ENCODE peak calls at places on chromosome 18, in five cellular contexts. One of them, this sample, is unnamed.

GRCh38 chr18:48931680-48932461 is 18.9 kb downstream of the SMAD7 start:
- DNase-seq in GM12878: peak
- DNase-seq in A549: no peak
- DNase-seq in HCT116: no peak
- DNase-seq in SK-N-SH: no peak
- DNase-seq in this sample: no peak

GRCh38 chr18:72692086-72692485 is 147.9 kb upstream of the CBLN2 start:
- DNase-seq in GM12878: no peak
- DNase-seq in A549: no peak
- DNase-seq in HCT116: no peak
- DNase-seq in SK-N-SH: peak
- DNase-seq in this sample: peak

GRCh38 chr18:69906765-69907164 is 40.9 kb downstream of the CD226 start:
- DNase-seq in GM12878: no peak
- DNase-seq in A549: no peak
- DNase-seq in HCT116: no peak
- DNase-seq in SK-N-SH: no peak
- DNase-seq in this sample: no peak

GRCh38 chr18:32530947-32531651 is 60.4 kb upstream of the GAREM1 start:
- DNase-seq in GM12878: no peak
- DNase-seq in A549: no peak
- DNase-seq in HCT116: no peak
- DNase-seq in SK-N-SH: no peak
- DNase-seq in this sample: no peak

GRCh38 chr18:45978084-45978483 is 11.0 kb upstream of the EPG5 start:
- DNase-seq in GM12878: no peak
- DNase-seq in A549: no peak
- DNase-seq in HCT116: no peak
- DNase-seq in SK-N-SH: no peak
- DNase-seq in this sample: peak

GRCh38 chr18:4319738-4320677 is 135.1 kb downstream of the DLGAP1 start:
- DNase-seq in GM12878: peak
- DNase-seq in A549: no peak
- DNase-seq in HCT116: no peak
- DNase-seq in SK-N-SH: no peak
- DNase-seq in this sample: no peak

GRCh38 chr18:57898506-57899124 is 95.5 kb upstream of the ATP8B1 start:
- DNase-seq in GM12878: no peak
- DNase-seq in A549: no peak
- DNase-seq in HCT116: no peak
- DNase-seq in SK-N-SH: no peak
- DNase-seq in this sample: no peak

GRCh38 chr18:22703883-22704626 is 229.1 kb upstream of the RBBP8 start:
- DNase-seq in GM12878: no peak
- DNase-seq in A549: peak
- DNase-seq in HCT116: peak
- DNase-seq in SK-N-SH: peak
- DNase-seq in this sample: peak

GRCh38 chr18:36279001-36279400 is 18.5 kb upstream of the FHOD3 start:
- DNase-seq in GM12878: no peak
- DNase-seq in A549: no peak
- DNase-seq in HCT116: no peak
- DNase-seq in SK-N-SH: no peak
- DNase-seq in this sample: no peak

GRCh38 chr18:30163573-30163972 is 879.0 kb downstream of the DSC3 start:
- DNase-seq in GM12878: no peak
- DNase-seq in A549: no peak
- DNase-seq in HCT116: no peak
- DNase-seq in SK-N-SH: no peak
- DNase-seq in this sample: no peak
- TF ChIP-seq REST in GM12878: no peak
- TF ChIP-seq REST in A549: no peak
- TF ChIP-seq REST in HCT116: no peak
- TF ChIP-seq REST in SK-N-SH: no peak
- TF ChIP-seq REST in this sample: no peak

GRCh38 chr18:7369006-7369405 is 138.1 kb downstream of the LRRC30 start:
- DNase-seq in GM12878: no peak
- DNase-seq in A549: no peak
- DNase-seq in HCT116: no peak
- DNase-seq in SK-N-SH: no peak
- DNase-seq in this sample: peak
- TF ChIP-seq REST in GM12878: no peak
- TF ChIP-seq REST in A549: no peak
- TF ChIP-seq REST in HCT116: no peak
- TF ChIP-seq REST in SK-N-SH: no peak
- TF ChIP-seq REST in this sample: no peak

DNA sequence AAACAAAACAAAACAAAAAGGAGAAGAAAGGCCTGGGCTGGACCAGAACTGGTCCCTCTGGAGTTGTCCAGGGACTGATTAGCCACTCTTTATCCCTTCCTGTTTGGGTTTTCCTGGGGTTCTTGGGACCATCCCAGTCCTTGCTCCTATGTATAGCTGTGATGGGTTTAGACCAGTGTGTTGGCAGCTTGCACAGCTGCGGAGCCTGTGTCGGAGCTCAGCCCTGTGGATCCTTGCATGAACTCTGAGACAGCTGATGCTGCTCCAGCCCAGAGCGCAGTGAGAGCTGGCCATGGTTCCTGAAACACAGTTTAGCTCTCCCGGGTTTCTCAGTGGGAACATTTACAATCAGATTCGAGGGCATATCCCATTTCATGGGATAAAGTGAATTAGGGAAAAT is 16.9 kb downstream of the IMPA2 start:
- DNase-seq in GM12878: no peak
- DNase-seq in A549: no peak
- DNase-seq in HCT116: no peak
- DNase-seq in SK-N-SH: no peak
- DNase-seq in this sample: no peak
- TF ChIP-seq REST in GM12878: no peak
- TF ChIP-seq REST in A549: no peak
- TF ChIP-seq REST in HCT116: no peak
- TF ChIP-seq REST in SK-N-SH: no peak
- TF ChIP-seq REST in this sample: no peak

GRCh38 chr18:51107082-51107481 is 77.1 kb downstream of the SMAD4 start:
- DNase-seq in GM12878: no peak
- DNase-seq in A549: no peak
- DNase-seq in HCT116: no peak
- DNase-seq in SK-N-SH: no peak
- DNase-seq in this sample: no peak

GRCh38 chr18:51108330-51108729 is 78.3 kb downstream of the SMAD4 start:
- DNase-seq in GM12878: no peak
- DNase-seq in A549: no peak
- DNase-seq in HCT116: no peak
- DNase-seq in SK-N-SH: no peak
- DNase-seq in this sample: no peak

GRCh38 chr18:51110073-51110797 is 80.2 kb downstream of the SMAD4 start:
- DNase-seq in GM12878: no peak
- DNase-seq in A549: peak
- DNase-seq in HCT116: no peak
- DNase-seq in SK-N-SH: peak
- DNase-seq in this sample: peak

GRCh38 chr18:51107594-51108305 is 77.7 kb downstream of the SMAD4 start:
- DNase-seq in GM12878: no peak
- DNase-seq in A549: peak
- DNase-seq in HCT116: no peak
- DNase-seq in SK-N-SH: no peak
- DNase-seq in this sample: no peak
- TF ChIP-seq REST in GM12878: no peak
- TF ChIP-seq REST in A549: no peak
- TF ChIP-seq REST in HCT116: no peak
- TF ChIP-seq REST in SK-N-SH: no peak
- TF ChIP-seq REST in this sample: no peak

GRCh38 chr18:55343396-55344073 is 244.5 kb downstream of the TCF4 start:
- DNase-seq in GM12878: no peak
- DNase-seq in A549: no peak
- DNase-seq in HCT116: no peak
- DNase-seq in SK-N-SH: no peak
- DNase-seq in this sample: peak
- TF ChIP-seq REST in GM12878: no peak
- TF ChIP-seq REST in A549: no peak
- TF ChIP-seq REST in HCT116: no peak
- TF ChIP-seq REST in SK-N-SH: no peak
- TF ChIP-seq REST in this sample: no peak

GRCh38 chr18:477565-477964 is 22.9 kb downstream of the COLEC12 start:
- DNase-seq in GM12878: no peak
- DNase-seq in A549: peak
- DNase-seq in HCT116: peak
- DNase-seq in SK-N-SH: no peak
- DNase-seq in this sample: peak
- TF ChIP-seq REST in GM12878: no peak
- TF ChIP-seq REST in A549: no peak
- TF ChIP-seq REST in HCT116: no peak
- TF ChIP-seq REST in SK-N-SH: no peak
- TF ChIP-seq REST in this sample: no peak

DNA sequence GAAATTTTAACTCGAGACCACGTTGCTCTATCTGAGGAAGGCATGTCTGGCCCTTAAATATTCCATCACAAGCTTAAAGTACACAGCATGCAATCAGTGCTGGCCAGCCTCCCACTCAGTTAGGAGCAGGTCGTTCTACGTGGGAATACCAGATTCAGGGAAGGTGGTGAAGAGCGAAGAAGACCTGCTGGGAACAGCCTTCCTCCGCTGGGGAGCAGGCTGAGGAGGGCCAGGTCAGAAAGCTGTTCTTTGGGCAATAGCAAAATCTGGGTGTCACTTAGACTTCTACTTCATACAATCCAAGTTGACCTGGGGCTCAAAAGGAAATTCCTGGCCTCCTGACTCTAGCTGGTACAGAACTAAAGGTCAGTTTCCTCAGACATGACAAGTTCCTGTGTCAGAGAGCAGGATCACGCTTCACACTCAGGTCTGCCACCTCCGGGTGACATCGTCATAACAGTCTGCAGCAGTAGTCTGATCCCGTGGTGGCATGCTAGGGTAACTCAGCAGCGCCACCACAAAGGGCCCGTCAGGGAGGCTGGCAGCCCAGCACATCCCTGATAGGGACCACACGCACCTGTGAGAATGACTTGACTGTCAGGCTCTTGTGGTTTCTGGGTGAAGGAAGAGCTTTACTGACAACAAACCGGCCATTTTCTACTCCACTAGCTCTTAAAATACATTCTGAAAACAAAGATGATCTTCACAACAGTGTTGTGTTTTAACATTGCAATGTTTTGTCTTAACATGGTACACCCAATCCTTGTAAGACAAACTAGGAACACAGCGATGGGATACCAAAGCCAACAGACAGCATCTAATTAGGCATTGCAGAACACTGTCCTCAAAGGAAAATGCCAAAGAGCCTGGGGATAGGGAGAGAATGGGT is 35.2 kb upstream of the NAPG start:
- DNase-seq in GM12878: peak
- DNase-seq in A549: peak
- DNase-seq in HCT116: peak
- DNase-seq in SK-N-SH: no peak
- DNase-seq in this sample: peak
- TF ChIP-seq REST in GM12878: no peak
- TF ChIP-seq REST in A549: no peak
- TF ChIP-seq REST in HCT116: no peak
- TF ChIP-seq REST in SK-N-SH: no peak
- TF ChIP-seq REST in this sample: no peak

GRCh38 chr18:28175047-28175929 is 1.6 kb downstream of the CDH2 start:
- DNase-seq in GM12878: no peak
- DNase-seq in A549: peak
- DNase-seq in HCT116: no peak
- DNase-seq in SK-N-SH: peak
- DNase-seq in this sample: peak
- TF ChIP-seq REST in GM12878: peak
- TF ChIP-seq REST in A549: peak
- TF ChIP-seq REST in HCT116: no peak
- TF ChIP-seq REST in SK-N-SH: peak
- TF ChIP-seq REST in this sample: peak